ENCODE peak calls at places on chromosomes 3 and 15, in seven cellular contexts. K is choroid plexus epithelial cell; A is activated CD8-positive, alpha-beta memory T cell treated with anti-CD3 and anti-CD28 coated beads for 48 hours; T is ovary; E is activated CD4-positive, alpha-beta T cell treated with anti-CD3 and anti-CD28 coated beads, Interleukin-2, amount 50 U/mL, for 1 hour; Q is hypothalamus; P is ELR. U is an unnamed sample.

GRCh38 chr3:42094128-42094527 is 3.0 kb downstream of the TRAK1 start:
- DNase-seq in K (no peak), A (no peak), T (no peak), E (no peak), Q (no peak), P (no peak), U (no peak)

GRCh38 chr3:171258316-171258715 is 201.9 kb downstream of the TNIK start:
- DNase-seq in K (peak), A (no peak), T (no peak), E (no peak), Q (no peak), P (peak), U (no peak)

GRCh38 chr3:77001071-77001470 is 38.8 kb upstream of the ROBO2 start:
- DNase-seq in K (no peak), A (no peak), T (no peak), E (no peak), Q (no peak), P (no peak), U (no peak)

GRCh38 chr3:76585794-76586392 is 454.0 kb upstream of the ROBO2 start:
- DNase-seq in K (peak), A (no peak), T (no peak), E (no peak), Q (no peak), P (peak), U (no peak)

GRCh38 chr3:98994128-98994762 is 92.8 kb upstream of the DCBLD2 start:
- DNase-seq in K (peak), A (no peak), T (no peak), E (no peak), Q (no peak), P (peak), U (no peak)

GRCh38 chr15:91311986-91312385 is 211.9 kb downstream of the SV2B start:
- DNase-seq in K (no peak), A (no peak), T (no peak), E (no peak), Q (no peak), P (no peak), U (no peak)

GRCh38 chr3:54257114-54257513 is 134.8 kb downstream of the CACNA2D3 start:
- DNase-seq in K (no peak), A (no peak), T (no peak), E (no peak), Q (no peak), P (no peak), U (no peak)

GRCh38 chr3:77039606-77040553 is at the start of gene ROBO2:
- DNase-seq in K (peak), A (no peak), T (peak), E (no peak), Q (no peak), P (peak), U (peak)

GRCh38 chr3:128076465-128076782 is 24.2 kb downstream of the SEC61A1 start:
- DNase-seq in K (no peak), A (no peak), T (no peak), E (no peak), Q (no peak), P (no peak), U (no peak)

GRCh38 chr3:71423151-71423906 is 160.2 kb downstream of the FOXP1 start:
- DNase-seq in K (no peak), A (no peak), T (no peak), E (no peak), Q (no peak), P (no peak), U (peak)

GRCh38 chr3:195583831-195584542 is at the start of gene APOD:
- DNase-seq in K (peak), A (no peak), T (peak), E (no peak), Q (peak), P (no peak), U (peak)

GRCh38 chr3:131543714-131544113 is 40.9 kb upstream of the MRPL3 start:
- DNase-seq in K (peak), A (no peak), T (peak), E (no peak), Q (no peak), P (peak), U (peak)

GRCh38 chr15:65248506-65248905 is 37.2 kb upstream of the CILP start:
- DNase-seq in K (no peak), A (no peak), T (no peak), E (no peak), Q (no peak), P (no peak), U (no peak)

GRCh38 chr3:159637895-159638542 is 350.6 kb upstream of the IL12A start:
- DNase-seq in K (peak), A (no peak), T (no peak), E (no peak), Q (no peak), P (peak), U (no peak)

GRCh38 chr3:48535578-48535977 is 21.0 kb downstream of the PFKFB4 start:
- DNase-seq in K (no peak), A (no peak), T (no peak), E (no peak), Q (no peak), P (no peak), U (no peak)

GRCh38 chr3:184154909-184155643 is at the start of gene DVL3:
- DNase-seq in K (peak), A (no peak), T (peak), E (peak), Q (peak), P (peak), U (peak)

GRCh38 chr15:29734917-29735572 is 87.2 kb downstream of the TJP1 start:
- DNase-seq in K (peak), A (no peak), T (no peak), E (no peak), Q (no peak), P (no peak), U (no peak)

GRCh38 chr15:68774521-68775293 is 46.0 kb downstream of the ANP32A start:
- DNase-seq in K (no peak), A (no peak), T (peak), E (no peak), Q (no peak), P (no peak), U (no peak)

GRCh38 chr3:52225452-52226228 is at the start of gene TLR9:
- DNase-seq in K (no peak), A (peak), T (no peak), E (no peak), Q (no peak), P (no peak), U (no peak)

GRCh38 chr3:24616138-24616829 is 121.6 kb upstream of the THRB start:
- DNase-seq in K (no peak), A (no peak), T (no peak), E (no peak), Q (no peak), P (no peak), U (no peak)

GRCh38 chr15:47516576-47517371 is 200.5 kb upstream of the SEMA6D start:
- DNase-seq in K (peak), A (no peak), T (no peak), E (no peak), Q (no peak), P (peak), U (no peak)

GRCh38 chr3:64084640-64085039 is 61.3 kb upstream of the PSMD6 start:
- DNase-seq in K (peak), A (no peak), T (no peak), E (no peak), Q (no peak), P (peak), U (no peak)

GRCh38 chr3:29176501-29176900 is 104.4 kb upstream of the RBMS3 start:
- DNase-seq in K (no peak), A (no peak), T (peak), E (no peak), Q (no peak), P (no peak), U (no peak)

GRCh38 chr15:65184305-65184943 is 718 bp downstream of the CLPX start:
- DNase-seq in K (peak), A (peak), T (peak), E (peak), Q (peak), P (peak), U (peak)

GRCh38 chr3:127064391-127065137 is 81.6 kb downstream of the PLXNA1 start:
- DNase-seq in K (peak), A (no peak), T (peak), E (no peak), Q (no peak), P (peak), U (peak)

GRCh38 chr15:42171122-42171521 is 14.7 kb upstream of the PLA2G4F start:
- DNase-seq in K (no peak), A (no peak), T (no peak), E (no peak), Q (no peak), P (peak), U (no peak)

GRCh38 chr3:57031622-57032541 is 28.6 kb upstream of the SPATA12 start:
- DNase-seq in K (no peak), A (no peak), T (no peak), E (no peak), Q (no peak), P (no peak), U (no peak)

GRCh38 chr15:60970246-60971170 is 258.6 kb downstream of the RORA start:
- DNase-seq in K (peak), A (no peak), T (no peak), E (no peak), Q (no peak), P (peak), U (no peak)

GRCh38 chr3:56998081-56998529 is 62.4 kb upstream of the SPATA12 start:
- DNase-seq in K (no peak), A (no peak), T (no peak), E (no peak), Q (no peak), P (no peak), U (no peak)

GRCh38 chr3:50645378-50645777 is 28.4 kb downstream of the MAPKAPK3 start:
- DNase-seq in K (no peak), A (no peak), T (no peak), E (no peak), Q (no peak), P (no peak), U (no peak)

GRCh38 chr15:38424101-38424552 is 29.8 kb upstream of the FAM98B start:
- DNase-seq in K (no peak), A (no peak), T (no peak), E (no peak), Q (no peak), P (no peak), U (no peak)

GRCh38 chr3:11415099-11415498 is 142.9 kb downstream of the ATG7 start:
- DNase-seq in K (peak), A (no peak), T (no peak), E (no peak), Q (no peak), P (no peak), U (no peak)

GRCh38 chr3:49900491-49901153 is 3.1 kb downstream of the MST1R start:
- DNase-seq in K (no peak), A (no peak), T (no peak), E (no peak), Q (no peak), P (peak), U (peak)

GRCh38 chr3:134320749-134321148 is 53.5 kb downstream of the AMOTL2 start:
- DNase-seq in K (no peak), A (no peak), T (no peak), E (no peak), Q (no peak), P (peak), U (no peak)

GRCh38 chr3:132055872-132056271 is 21.1 kb upstream of the CPNE4 start:
- DNase-seq in K (no peak), A (no peak), T (no peak), E (no peak), Q (no peak), P (no peak), U (no peak)

GRCh38 chr3:71681224-71681668 is 44.0 kb downstream of the EIF4E3 start:
- DNase-seq in K (peak), A (no peak), T (peak), E (peak), Q (no peak), P (peak), U (peak)

GRCh38 chr15:66948294-66948693 is 117.1 kb upstream of the SMAD3 start:
- DNase-seq in K (peak), A (no peak), T (no peak), E (no peak), Q (no peak), P (peak), U (no peak)

U was measured in Right ventricle myocardium superior.